ENCODE peak calls at places on chromosome 14, in eight cellular contexts. F is OCI-LY7, N is fibroblast of pulmonary artery, Y is IMR-90, Q is fibroblast of the conjunctiva, J is body of pancreas, U is HTR-8/SVneo, H is AG09319. A is an unnamed sample.

GRCh38 chr14:90562652-90563051 is 165.8 kb downstream of the CALM1 start:
- DNase-seq in F (no peak), N (no peak), Y (no peak), Q (no peak), J (no peak), U (no peak), H (no peak), A (no peak)

GRCh38 chr14:62213516-62213915 is 451.3 kb downstream of the SNAPC1 start:
- DNase-seq in F (no peak), N (peak), Y (peak), Q (no peak), J (no peak), U (no peak), H (no peak), A (no peak)

GRCh38 chr14:26191666-26192065 is 406.2 kb downstream of the NOVA1 start:
- DNase-seq in F (no peak), N (no peak), Y (no peak), Q (no peak), J (no peak), U (no peak), H (no peak), A (no peak)

GRCh38 chr14:102280376-102280962 is 24.5 kb downstream of the MOK start:
- DNase-seq in F (no peak), N (peak), Y (peak), Q (peak), J (no peak), U (peak), H (peak), A (peak)

GRCh38 chr14:24310666-24311604 is at the start of gene LTB4R:
- DNase-seq in F (peak), N (peak), Y (peak), Q (peak), J (peak), U (no peak), H (no peak), A (no peak)

GRCh38 chr14:67820428-67820881 is 876 bp downstream of the RAD51B start:
- DNase-seq in F (peak), N (peak), Y (peak), Q (no peak), J (peak), U (peak), H (no peak), A (no peak)

GRCh38 chr14:51657762-51658161 is 6.1 kb downstream of the FRMD6 start:
- DNase-seq in F (no peak), N (no peak), Y (peak), Q (no peak), J (no peak), U (no peak), H (no peak), A (no peak)

GRCh38 chr14:22836301-22837058 is at the start of gene MMP14:
- DNase-seq in F (no peak), N (peak), Y (peak), Q (peak), J (peak), U (peak), H (peak), A (peak)

GRCh38 chr14:66496188-66496807 is 10.1 kb downstream of the CCDC196 start:
- DNase-seq in F (no peak), N (no peak), Y (no peak), Q (no peak), J (peak), U (no peak), H (no peak), A (no peak)

GRCh38 chr14:102187044-102187443 is 47.3 kb downstream of the WDR20 start:
- DNase-seq in F (no peak), N (peak), Y (peak), Q (peak), J (peak), U (peak), H (peak), A (peak)

GRCh38 chr14:30996892-30997659 is 28.4 kb upstream of the AP4S1 start:
- DNase-seq in F (no peak), N (no peak), Y (no peak), Q (no peak), J (no peak), U (no peak), H (no peak), A (no peak)

GRCh38 chr14:88323520-88324199 is 591 bp upstream of the KCNK10 start:
- DNase-seq in F (peak), N (peak), Y (peak), Q (no peak), J (peak), U (no peak), H (no peak), A (no peak)

GRCh38 chr14:71730471-71730870 is 201.8 kb upstream of the RGS6 start:
- DNase-seq in F (no peak), N (no peak), Y (no peak), Q (no peak), J (no peak), U (no peak), H (no peak), A (no peak)

GRCh38 chr14:55129086-55129427 is at the start of gene LGALS3:
- DNase-seq in F (no peak), N (peak), Y (peak), Q (peak), J (peak), U (peak), H (no peak), A (no peak)

GRCh38 chr14:74517731-74518130 is 24.2 kb downstream of the ISCA2 start:
- DNase-seq in F (no peak), N (no peak), Y (no peak), Q (no peak), J (no peak), U (no peak), H (no peak), A (no peak)

A was measured in amniotic stem cell.